ENCODE peak calls at places on chromosomes 13 and 19, in six cellular contexts. C, V, Z, M, E and D are unnamed samples.

GRCh38 chr13:79867248-79867647 is 386.3 kb downstream of the NDFIP2 start:
- DNase-seq in C (no peak), V (no peak), Z (no peak), M (no peak), E (no peak), D (peak; percentile 76)

GRCh38 chr13:33817513-33817842 is 471 bp upstream of the RFC3 start:
- DNase-seq in C (no peak), V (no peak), Z (no peak), M (peak; percentile 10), E (no peak), D (no peak)

GRCh38 chr13:41709511-41709910 is 251.4 kb downstream of the VWA8 start:
- DNase-seq in C (no peak), V (no peak), Z (no peak), M (no peak), E (no peak), D (no peak)

GRCh38 chr19:6744381-6745288 is 5.2 kb downstream of the TRIP10 start:
- DNase-seq in C (no peak), V (no peak), Z (no peak), M (no peak), E (no peak), D (no peak)

GRCh38 chr19:8631425-8631819 is 989 bp downstream of the NFILZ start:
- DNase-seq in C (no peak), V (no peak), Z (no peak), M (no peak), E (peak; percentile 86), D (no peak)

GRCh38 chr13:52738719-52739467 is 727 bp downstream of the CNMD start:
- DNase-seq in C (no peak), V (peak; percentile 47), Z (no peak), M (no peak), E (no peak), D (no peak)

GRCh38 chr13:80341098-80341701 is at the start of gene SPRY2:
- DNase-seq in C (no peak), V (peak; percentile 67), Z (peak; percentile 89), M (peak; percentile 92), E (peak; percentile 94), D (peak; percentile 97)

GRCh38 chr19:7509625-7510024 is 6.3 kb upstream of the ZNF358 start:
- DNase-seq in C (no peak), V (no peak), Z (no peak), M (no peak), E (no peak), D (no peak)

GRCh38 chr13:41740479-41740878 is 220.4 kb downstream of the VWA8 start:
- DNase-seq in C (no peak), V (no peak), Z (no peak), M (no peak), E (no peak), D (no peak)

GRCh38 chr19:54478677-54479266 is 5.7 kb upstream of the CDC42EP5 start:
- DNase-seq in C (no peak), V (no peak), Z (no peak), M (peak; percentile 57), E (peak; percentile 59), D (no peak)

GRCh38 chr13:50130686-50131051 is 115.4 kb downstream of the KCNRG start:
- DNase-seq in C (no peak), V (no peak), Z (no peak), M (peak; percentile 75), E (no peak), D (no peak)

GRCh38 chr19:47049307-47049700 is 880 bp upstream of the TMEM160 start:
- DNase-seq in C (no peak), V (no peak), Z (no peak), M (no peak), E (no peak), D (no peak)

GRCh38 chr19:13022859-13023636 is 27.8 kb downstream of the NFIX start:
- DNase-seq in C (no peak), V (peak; percentile 73), Z (no peak), M (peak; percentile 87), E (peak; percentile 79), D (no peak)

GRCh38 chr19:37999309-38000213 is 92.6 kb downstream of the SIPA1L3 start:
- DNase-seq in C (no peak), V (no peak), Z (no peak), M (no peak), E (no peak), D (no peak)

GRCh38 chr13:113535381-113535781 is 44.9 kb upstream of the DCUN1D2 start:
- DNase-seq in C (no peak), V (no peak), Z (no peak), M (no peak), E (no peak), D (no peak)

GRCh38 chr13:112785419-112785856 is 95.6 kb downstream of the ATP11A start:
- DNase-seq in C (no peak), V (no peak), Z (no peak), M (no peak), E (no peak), D (no peak)

GRCh38 chr19:46979103-46979769 is 40.4 kb upstream of the NPAS1 start:
- DNase-seq in C (no peak), V (no peak), Z (no peak), M (no peak), E (no peak), D (no peak)

GRCh38 chr13:48653074-48654054 is at the start of gene CYSLTR2:
- DNase-seq in C (peak; percentile 35), V (no peak), Z (no peak), M (peak; percentile 32), E (no peak), D (peak; percentile 50)

GRCh38 chr19:19540707-19541515 is 2.8 kb downstream of the CILP2 start:
- DNase-seq in C (no peak), V (peak; percentile 94), Z (peak; percentile 94), M (peak; percentile 97), E (no peak), D (no peak)

GRCh38 chr19:15551183-15552004 is 43.1 kb downstream of the CYP4F22 start:
- DNase-seq in C (no peak), V (peak; percentile 91), Z (no peak), M (peak; percentile 78), E (peak; percentile 38), D (no peak)

GRCh38 chr19:53057904-53058579 is 13.5 kb downstream of the ERVV-2 start:
- DNase-seq in C (no peak), V (no peak), Z (peak; percentile 57), M (peak; percentile 72), E (no peak), D (no peak)
- TF ChIP-seq GABPA in C (no peak), V (no peak), Z (no peak), M (no peak), E (no peak), D (no peak)

DNA sequence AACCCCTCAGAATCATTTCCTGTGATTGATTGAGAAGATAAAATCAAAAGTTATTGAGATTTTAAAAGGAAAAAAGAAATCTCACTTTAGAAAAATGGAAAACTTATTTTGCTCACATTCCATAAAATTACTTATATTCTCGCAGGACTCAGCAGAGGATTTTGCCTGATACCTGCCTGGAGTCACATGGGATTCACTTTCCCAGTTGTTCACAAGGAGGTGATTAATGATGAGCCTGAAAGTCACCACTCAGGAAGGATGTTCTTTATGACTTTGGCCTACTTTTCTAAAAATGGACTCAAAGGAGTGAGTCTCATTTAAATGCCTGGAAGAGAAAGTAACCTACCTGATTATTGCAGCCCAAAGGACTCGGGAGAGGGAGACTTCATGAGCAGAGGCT is 34.5 kb upstream of the FAM216B start:
- DNase-seq in C (no peak), V (no peak), Z (no peak), M (no peak), E (no peak), D (no peak)
- TF ChIP-seq GABPA in C (no peak), V (no peak), Z (no peak), M (no peak), E (no peak), D (no peak)

GRCh38 chr19:40570313-40571004 is 6.2 kb upstream of the SHKBP1 start:
- DNase-seq in C (peak; percentile 97), V (peak; percentile 98), Z (peak; percentile 100), M (peak; percentile 98), E (peak; percentile 96), D (peak; percentile 97)
- TF ChIP-seq GABPA in C (no peak), V (no peak), Z (no peak), M (no peak), E (no peak), D (no peak)

GRCh38 chr13:110419391-110419791 is 112.3 kb downstream of the COL4A2 start:
- DNase-seq in C (no peak), V (no peak), Z (no peak), M (no peak), E (peak; percentile 14), D (no peak)

GRCh38 chr13:110420626-110421025 is 113.5 kb downstream of the COL4A2 start:
- DNase-seq in C (no peak), V (no peak), Z (no peak), M (no peak), E (no peak), D (no peak)

GRCh38 chr13:110419946-110420345 is 112.9 kb downstream of the COL4A2 start:
- DNase-seq in C (no peak), V (no peak), Z (no peak), M (no peak), E (no peak), D (no peak)

GRCh38 chr13:110417537-110417908 is 110.4 kb downstream of the COL4A2 start:
- DNase-seq in C (no peak), V (no peak), Z (no peak), M (no peak), E (no peak), D (no peak)

DNA sequence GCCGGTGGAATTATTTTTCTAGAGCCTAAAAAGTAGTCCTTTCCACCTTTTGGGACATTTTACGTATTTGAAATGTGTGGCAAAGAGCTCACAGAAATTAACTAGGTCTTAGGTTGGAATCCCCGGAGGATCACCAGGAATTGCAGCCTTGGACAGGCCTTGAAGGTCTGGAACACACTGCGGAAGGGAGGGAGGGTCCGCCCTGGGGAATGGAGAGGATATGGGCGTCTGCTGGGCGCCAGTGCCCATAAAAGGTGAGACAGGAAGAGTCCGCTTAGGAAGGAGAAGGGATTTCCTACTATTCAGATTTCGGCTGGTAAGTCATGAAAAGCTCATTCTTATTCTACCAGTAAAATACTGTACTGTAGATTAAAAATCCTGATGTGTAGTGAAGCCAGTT is 111.9 kb downstream of the COL4A2 start:
- DNase-seq in C (no peak), V (no peak), Z (no peak), M (no peak), E (no peak), D (no peak)
- TF ChIP-seq GABPA in C (no peak), V (no peak), Z (no peak), M (no peak), E (no peak), D (no peak)

GRCh38 chr13:20475927-20476691 is 49.5 kb downstream of the CRYL1 start:
- DNase-seq in C (peak; percentile 65), V (no peak), Z (no peak), M (no peak), E (no peak), D (peak; percentile 41)
- TF ChIP-seq GABPA in C (peak; percentile 52), V (no peak), Z (no peak), M (no peak), E (no peak), D (no peak)